ENCODE peak calls at places on chromosomes 13 and 19, in four cellular contexts. X is astrocyte of the spinal cord, R is upper lobe of right lung, U is A549. T is an unnamed sample.

GRCh38 chr13:26538363-26539317 is 18.8 kb upstream of the WASF3 start:
- DNase-seq in X (no peak), R (no peak), U (no peak), T (no peak)

GRCh38 chr13:76677047-76677446 is 209.2 kb downstream of the KCTD12 start:
- DNase-seq in X (peak; percentile 82), R (no peak), U (no peak), T (peak; percentile 64)

GRCh38 chr13:110044521-110045200 is 258.3 kb upstream of the IRS2 start:
- DNase-seq in X (peak; percentile 35), R (no peak), U (no peak), T (no peak)

GRCh38 chr13:28449826-28450773 is 44.8 kb downstream of the FLT1 start:
- DNase-seq in X (no peak), R (no peak), U (no peak), T (no peak)

GRCh38 chr13:61294467-61295186 is 121.0 kb downstream of the PCDH20 start:
- DNase-seq in X (no peak), R (no peak), U (no peak), T (no peak)

GRCh38 chr19:29617336-29618266 is 11.5 kb downstream of the POP4 start:
- DNase-seq in X (no peak), R (no peak), U (no peak), T (no peak)

GRCh38 chr19:19746286-19747213 is 13.6 kb upstream of the ZNF14 start:
- DNase-seq in X (no peak), R (no peak), U (no peak), T (no peak)

GRCh38 chr19:2883686-2884439 is 16.7 kb downstream of the ZNF556 start:
- DNase-seq in X (no peak), R (no peak), U (no peak), T (no peak)

GRCh38 chr19:10915511-10916091 is 12.8 kb downstream of the YIPF2 start:
- DNase-seq in X (peak; percentile 74), R (no peak), U (no peak), T (no peak)

GRCh38 chr13:80957019-80957650 is 616.2 kb upstream of the SPRY2 start:
- DNase-seq in X (no peak), R (no peak), U (no peak), T (no peak)

GRCh38 chr19:51477343-51477742 is 996 bp upstream of the CEACAM18 start:
- DNase-seq in X (no peak), R (no peak), U (no peak), T (no peak)

GRCh38 chr19:38228491-38229439 is 4.7 kb upstream of the DPF1 start:
- DNase-seq in X (no peak), R (no peak), U (no peak), T (no peak)
- H3K4me3 ChIP-seq in X (peak overlapping the region; percentile 48), R (no peak overlapping the region), U (peak overlapping the region; percentile 52), T (peak overlapping the region; percentile 44)

DNA sequence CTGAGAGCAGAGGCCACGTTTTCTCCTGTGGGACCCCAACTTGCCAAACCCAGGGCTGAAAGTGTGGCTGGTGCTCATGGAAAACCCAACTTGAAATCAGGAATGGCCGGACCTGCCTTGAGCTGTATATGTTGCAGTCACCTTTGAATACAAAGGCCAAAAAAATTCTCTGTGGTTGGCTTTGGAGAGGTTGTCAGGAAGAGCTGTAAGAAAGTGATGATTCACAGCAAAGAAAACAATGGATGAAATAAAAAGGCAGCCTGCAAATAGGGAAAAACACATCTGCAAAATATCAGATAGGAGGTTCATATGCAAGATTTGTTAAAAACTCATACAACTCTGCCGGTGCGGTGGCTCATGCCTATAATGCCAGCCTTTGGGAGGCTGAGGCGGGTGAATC is 715.8 kb downstream of the UQCRFS1 start:
- DNase-seq in X (peak; percentile 6), R (no peak), U (no peak), T (peak; percentile 39)
- TF ChIP-seq CTCF in X (no peak), R (no peak), U (no peak), T (no peak)

GRCh38 chr13:74662895-74663294 is 528.7 kb upstream of the KLF12 start:
- DNase-seq in X (no peak), R (no peak), U (no peak), T (no peak)

GRCh38 chr13:74661851-74662250 is 527.6 kb upstream of the KLF12 start:
- DNase-seq in X (no peak), R (no peak), U (no peak), T (no peak)

DNA sequence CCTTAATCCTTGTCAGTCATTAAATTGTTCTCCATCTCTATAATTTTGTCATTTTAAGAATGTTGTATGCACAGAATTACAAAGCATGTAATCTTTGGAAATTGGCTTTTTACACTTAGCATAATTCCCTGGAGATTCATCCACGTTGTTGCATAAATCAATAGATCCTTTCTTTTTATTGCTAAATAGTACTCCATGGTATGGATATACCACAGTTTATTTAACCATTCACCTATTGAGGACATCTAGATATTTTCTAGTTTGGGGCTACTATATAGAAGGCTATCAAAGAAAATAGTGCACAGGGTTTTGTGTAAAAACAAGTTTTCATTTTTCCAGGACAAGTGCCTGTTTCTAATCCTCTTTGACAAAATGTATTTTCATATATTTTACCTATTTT is 523.6 kb upstream of the KLF12 start:
- DNase-seq in X (no peak), R (no peak), U (no peak), T (no peak)
- H3K4me3 ChIP-seq in X (no peak overlapping the region), R (no peak overlapping the region), U (no peak overlapping the region), T (no peak overlapping the region)

GRCh38 chr19:43599635-43600295 is 3.4 kb downstream of the ZNF576 start:
- DNase-seq in X (no peak), R (no peak), U (no peak), T (no peak)
- TF ChIP-seq CTCF in X (peak; percentile 9), R (no peak), U (no peak), T (no peak)

DNA sequence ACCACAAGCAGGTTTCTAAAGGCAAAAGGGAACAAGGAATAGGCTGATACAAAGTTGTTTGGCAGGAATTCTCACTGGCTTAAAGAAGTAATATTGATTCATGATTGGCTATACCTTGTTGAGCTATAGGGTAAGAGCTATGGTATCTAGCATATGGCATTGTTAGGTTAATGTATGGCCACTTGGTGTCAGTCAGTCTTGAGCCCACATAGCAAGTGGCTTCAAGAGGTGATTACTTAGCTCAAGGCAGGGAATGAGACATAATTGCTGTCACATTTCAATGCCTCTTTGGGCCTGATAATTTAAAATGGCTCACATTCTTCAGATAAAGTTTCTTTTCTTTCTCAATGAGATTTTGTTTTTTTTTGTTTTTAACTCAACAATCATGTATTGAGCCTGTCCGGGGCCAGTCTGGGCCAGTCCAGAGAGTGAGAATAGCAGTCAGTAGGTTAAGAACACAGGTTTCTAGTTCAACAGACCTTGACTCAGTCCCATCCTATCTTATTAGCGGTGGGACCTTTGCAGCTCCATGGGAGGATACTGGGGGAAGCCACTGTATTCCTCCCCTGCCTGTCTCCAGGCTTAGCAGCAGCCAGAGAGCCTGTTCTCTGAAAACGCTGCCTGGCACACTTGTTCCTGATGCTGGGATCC is 45.8 kb upstream of the RCBTB2 start:
- DNase-seq in X (no peak), R (no peak), U (no peak), T (no peak)
- H3K4me3 ChIP-seq in X (no peak overlapping the region), R (no peak overlapping the region), U (no peak overlapping the region), T (no peak overlapping the region)

GRCh38 chr13:104385409-104385808 is 1319.2 kb upstream of the SLC10A2 start:
- DNase-seq in X (peak; percentile 69), R (no peak), U (no peak), T (peak; percentile 58)

GRCh38 chr13:104387514-104387913 is 1321.3 kb upstream of the SLC10A2 start:
- DNase-seq in X (no peak), R (no peak), U (no peak), T (no peak)

DNA sequence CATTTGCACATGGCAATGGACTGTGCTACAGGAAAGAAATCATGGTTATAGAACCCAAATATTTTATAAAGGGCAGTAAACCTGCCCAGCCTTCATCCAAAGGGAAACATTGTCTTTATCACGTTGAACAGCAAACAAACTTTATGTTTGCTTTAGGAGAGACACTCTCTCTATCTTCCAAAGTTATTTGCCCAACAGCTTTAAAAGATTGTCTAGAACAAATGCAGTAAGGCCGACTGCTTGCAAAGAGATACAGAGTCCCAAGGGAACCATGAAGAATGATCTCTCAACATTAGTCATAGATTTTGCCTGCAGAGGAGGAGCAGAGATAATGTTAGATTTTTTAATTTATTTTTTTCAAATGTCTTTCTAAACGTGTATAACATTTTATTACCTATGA is 1323.5 kb upstream of the SLC10A2 start:
- DNase-seq in X (peak; percentile 32), R (no peak), U (no peak), T (no peak)
- TF ChIP-seq CTCF in X (no peak), R (no peak), U (no peak), T (no peak)

GRCh38 chr13:48411281-48412099 is 1.4 kb downstream of the LPAR6 start:
- DNase-seq in X (peak; percentile 43), R (no peak), U (no peak), T (no peak)
- H3K4me3 ChIP-seq in X (peak overlapping the region; percentile 55), R (peak overlapping the region; percentile 68), U (peak overlapping the region; percentile 54), T (peak overlapping the region; percentile 43)

GRCh38 chr13:94115054-94115453 is 364.4 kb downstream of the DCT start:
- DNase-seq in X (no peak), R (no peak), U (no peak), T (no peak)

GRCh38 chr13:94110011-94110410 is 369.5 kb downstream of the DCT start:
- DNase-seq in X (no peak), R (no peak), U (no peak), T (no peak)

GRCh38 chr13:94114166-94114565 is 365.3 kb downstream of the DCT start:
- DNase-seq in X (no peak), R (no peak), U (no peak), T (no peak)

GRCh38 chr13:94112227-94112626 is 367.3 kb downstream of the DCT start:
- DNase-seq in X (peak; percentile 94), R (no peak), U (no peak), T (peak; percentile 94)

DNA sequence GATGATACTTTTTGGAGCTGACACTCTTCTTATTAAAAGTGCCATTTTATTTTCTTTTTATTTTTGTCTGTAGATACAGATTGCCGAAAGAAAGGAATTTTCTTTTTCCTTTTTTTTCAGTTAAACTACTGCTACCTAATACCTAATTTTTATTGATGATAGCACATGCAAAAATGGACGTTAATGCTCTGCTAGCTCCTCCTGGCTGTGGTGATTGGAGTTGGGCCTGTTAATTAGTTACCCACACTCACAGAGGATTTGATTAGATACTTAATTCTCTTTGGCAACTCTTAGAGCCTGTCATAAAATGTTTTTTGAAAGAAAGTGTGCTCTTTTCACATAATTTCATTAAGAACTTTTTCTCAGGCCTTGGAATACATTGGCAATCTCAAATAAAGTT is 366.8 kb downstream of the DCT start:
- DNase-seq in X (no peak), R (no peak), U (no peak), T (no peak)
- TF ChIP-seq CTCF in X (peak; percentile 5), R (no peak), U (no peak), T (peak; percentile 48)

T was measured in astrocyte of the cerebellum.